ENCODE peak calls at places on chromosome 14, in eight cellular contexts. P is cardiac fibroblast; S is naive thymus-derived CD8-positive, alpha-beta T cell; W is stimulated activated CD4-positive, alpha-beta T cell treated with anti-CD3 and anti-CD28 coated beads, Interleukin-1b, Interleukin-23, amount 100 ng/mL, for 24 hours; C is kidney glomerular epithelial cell; I is GM03348; F is mesothelial cell of epicardium; Y is activated T-helper 1 cell treated with Interleukin-2 at 50 U/mL for 16 hours. B is an unnamed sample.
A peak's percentile ranks its signal among the peaks of the same experiment; 100 is the strongest.

GRCh38 chr14:69373104-69373503 is 25.0 kb downstream of the ERH start:
- DNase-seq in P (no peak), S (no peak), W (no peak), C (no peak), I (no peak), F (no peak), Y (no peak), B (no peak)

GRCh38 chr14:34701808-34702207 is 12.6 kb downstream of the CFL2 start:
- DNase-seq in P (no peak), S (no peak), W (no peak), C (no peak), I (no peak), F (no peak), Y (no peak), B (no peak)

GRCh38 chr14:104893435-104894207 is 28.6 kb downstream of the CEP170B start:
- DNase-seq in P (no peak), S (no peak), W (no peak), C (no peak), I (no peak), F (no peak), Y (no peak), B (no peak)

GRCh38 chr14:64760146-64760755 is 56.0 kb downstream of the PLEKHG3 start:
- DNase-seq in P (peak; percentile 61), S (peak; percentile 33), W (peak; percentile 35), C (no peak), I (peak; percentile 56), F (no peak), Y (peak; percentile 24), B (peak; percentile 28)

GRCh38 chr14:85308531-85309300 is 221.2 kb upstream of the FLRT2 start:
- DNase-seq in P (peak; percentile 5), S (no peak), W (no peak), C (no peak), I (no peak), F (no peak), Y (no peak), B (no peak)

GRCh38 chr14:52240623-52241022 is 26.9 kb upstream of the PTGDR start:
- DNase-seq in P (no peak), S (no peak), W (no peak), C (no peak), I (no peak), F (no peak), Y (no peak), B (no peak)

GRCh38 chr14:68771631-68772030 is 21.2 kb downstream of the ZFP36L1 start:
- DNase-seq in P (no peak), S (no peak), W (no peak), C (no peak), I (no peak), F (no peak), Y (no peak), B (no peak)

GRCh38 chr14:91396959-91397815 is 20.4 kb downstream of the CCDC88C start:
- DNase-seq in P (no peak), S (peak; percentile 36), W (no peak), C (no peak), I (no peak), F (no peak), Y (no peak), B (no peak)

GRCh38 chr14:37842106-37842505 is 246.7 kb downstream of the TTC6 start:
- DNase-seq in P (no peak), S (no peak), W (no peak), C (no peak), I (no peak), F (no peak), Y (no peak), B (no peak)

GRCh38 chr14:105931808-105932483 is 405.6 kb downstream of the TMEM121 start:
- DNase-seq in P (no peak), S (no peak), W (no peak), C (no peak), I (no peak), F (no peak), Y (no peak), B (no peak)

GRCh38 chr14:67704484-67705089 is 2.9 kb downstream of the RDH12 start:
- DNase-seq in P (peak; percentile 75), S (no peak), W (no peak), C (peak; percentile 75), I (peak; percentile 67), F (no peak), Y (no peak), B (peak; percentile 62)

GRCh38 chr14:36056846-36057245 is 119.7 kb downstream of the PTCSC3 start:
- DNase-seq in P (no peak), S (no peak), W (no peak), C (no peak), I (no peak), F (no peak), Y (no peak), B (no peak)

GRCh38 chr14:33309081-33309480 is 370.4 kb downstream of the NPAS3 start:
- DNase-seq in P (no peak), S (no peak), W (no peak), C (no peak), I (no peak), F (no peak), Y (no peak), B (no peak)

GRCh38 chr14:32382704-32383103 is 53.6 kb downstream of the AKAP6 start:
- DNase-seq in P (peak; percentile 45), S (no peak), W (no peak), C (peak; percentile 64), I (no peak), F (no peak), Y (no peak), B (no peak)

GRCh38 chr14:100392266-100392850 is 69.2 kb downstream of the SLC25A47 start:
- DNase-seq in P (peak; percentile 40), S (no peak), W (no peak), C (no peak), I (peak; percentile 39), F (no peak), Y (no peak), B (no peak)

GRCh38 chr14:31261859-31262739 is 54.5 kb upstream of the HECTD1 start:
- DNase-seq in P (peak; percentile 85), S (no peak), W (no peak), C (peak; percentile 64), I (no peak), F (no peak), Y (no peak), B (no peak)

GRCh38 chr14:91985521-91986255 is 38.2 kb upstream of the FBLN5 start:
- DNase-seq in P (peak; percentile 71), S (no peak), W (no peak), C (no peak), I (peak; percentile 29), F (no peak), Y (no peak), B (no peak)

GRCh38 chr14:28142400-28143015 is 624.1 kb upstream of the FOXG1 start:
- DNase-seq in P (peak; percentile 37), S (no peak), W (no peak), C (peak; percentile 7), I (no peak), F (no peak), Y (no peak), B (no peak)

B was measured in Panc1.